ENCODE peak calls at places on chromosomes 3 and 15, in five cellular contexts. One of them, this sample, is unnamed.

GRCh38 chr15:82093774-82094211 is 48.0 kb upstream of the MEX3B start:
- DNase-seq in Panc1: peak; percentile 27
- DNase-seq in mesenchymal stem cell: peak; percentile 92
- DNase-seq in GM04503: no peak
- DNase-seq in upper lobe of right lung: no peak
- DNase-seq in this sample: peak; percentile 86

GRCh38 chr3:33658971-33659848 is 58.8 kb downstream of the CLASP2 start:
- DNase-seq in GM04503: no peak
- DNase-seq in mesenchymal stem cell: peak; percentile 95
- DNase-seq in Panc1: no peak
- DNase-seq in upper lobe of right lung: peak; percentile 80
- DNase-seq in this sample: peak; percentile 93

GRCh38 chr15:39459538-39459937 is 121.3 kb upstream of the THBS1 start:
- DNase-seq in Panc1: no peak
- DNase-seq in upper lobe of right lung: no peak
- DNase-seq in GM04503: no peak
- DNase-seq in mesenchymal stem cell: peak; percentile 67
- DNase-seq in this sample: peak; percentile 60

GRCh38 chr3:47392933-47393332 is 12.1 kb downstream of the PTPN23 start:
- DNase-seq in GM04503: no peak
- DNase-seq in Panc1: no peak
- DNase-seq in mesenchymal stem cell: no peak
- DNase-seq in upper lobe of right lung: no peak
- DNase-seq in this sample: no peak

GRCh38 chr3:110865934-110866333 is 205.7 kb upstream of the NECTIN3 start:
- DNase-seq in Panc1: no peak
- DNase-seq in GM04503: no peak
- DNase-seq in upper lobe of right lung: no peak
- DNase-seq in mesenchymal stem cell: no peak
- DNase-seq in this sample: no peak

GRCh38 chr3:151219056-151219455 is 16.0 kb upstream of the GPR171 start:
- DNase-seq in upper lobe of right lung: no peak
- DNase-seq in GM04503: peak; percentile 58
- DNase-seq in Panc1: no peak
- DNase-seq in mesenchymal stem cell: peak; percentile 68
- DNase-seq in this sample: peak; percentile 49

GRCh38 chr15:74844319-74845207 is 1.6 kb upstream of the ULK3 start:
- DNase-seq in upper lobe of right lung: no peak
- DNase-seq in GM04503: no peak
- DNase-seq in Panc1: no peak
- DNase-seq in mesenchymal stem cell: no peak
- DNase-seq in this sample: no peak

GRCh38 chr3:172148269-172148668 is 108.9 kb downstream of the FNDC3B start:
- DNase-seq in mesenchymal stem cell: no peak
- DNase-seq in upper lobe of right lung: no peak
- DNase-seq in Panc1: no peak
- DNase-seq in GM04503: no peak
- DNase-seq in this sample: no peak

GRCh38 chr15:66555685-66556084 is 10.1 kb downstream of the LCTL start:
- DNase-seq in Panc1: no peak
- DNase-seq in GM04503: no peak
- DNase-seq in mesenchymal stem cell: no peak
- DNase-seq in upper lobe of right lung: no peak
- DNase-seq in this sample: no peak

GRCh38 chr3:102035118-102035517 is 185.8 kb downstream of the NFKBIZ start:
- DNase-seq in upper lobe of right lung: no peak
- DNase-seq in Panc1: no peak
- DNase-seq in GM04503: no peak
- DNase-seq in mesenchymal stem cell: no peak
- DNase-seq in this sample: peak; percentile 45

GRCh38 chr15:47985568-47985967 is 135.2 kb upstream of the SLC24A5 start:
- DNase-seq in upper lobe of right lung: no peak
- DNase-seq in GM04503: no peak
- DNase-seq in Panc1: no peak
- DNase-seq in mesenchymal stem cell: no peak
- DNase-seq in this sample: no peak